ENCODE peak calls at places on chromosomes 4 and X, in eight cellular contexts. W, I, K, S, J, D, T and E are unnamed samples.

GRCh38 chr4:24920008-24920407 is 7.2 kb upstream of the CCDC149 start:
- DNase-seq in W (no peak), I (no peak), K (no peak), S (no peak), J (no peak), D (no peak), T (no peak), E (no peak)

GRCh38 chrX:45232139-45232538 is 31.5 kb upstream of the DIPK2B start:
- DNase-seq in W (no peak), I (no peak), K (no peak), S (no peak), J (no peak), D (no peak), T (no peak), E (no peak)

GRCh38 chrX:149569770-149570169 is 17.5 kb downstream of the MAGEA9B start:
- DNase-seq in W (no peak), I (no peak), K (no peak), S (no peak), J (no peak), D (no peak), T (no peak), E (no peak)

GRCh38 chr4:68250151-68250930 is 4.8 kb upstream of the TMPRSS11B start:
- DNase-seq in W (no peak), I (no peak), K (no peak), S (no peak), J (no peak), D (no peak), T (no peak), E (no peak)

GRCh38 chr4:74038161-74039064 is at the start of gene CXCL3:
- DNase-seq in W (no peak), I (peak; percentile 79), K (no peak), S (peak; percentile 35), J (peak; percentile 34), D (peak; percentile 48), T (peak; percentile 11), E (peak; percentile 67)

GRCh38 chrX:13419918-13420317 is 100.1 kb upstream of the ATXN3L start:
- DNase-seq in W (no peak), I (no peak), K (no peak), S (no peak), J (no peak), D (no peak), T (no peak), E (no peak)

GRCh38 chr4:36159208-36159607 is 85.1 kb downstream of the ARAP2 start:
- DNase-seq in W (peak; percentile 1), I (no peak), K (no peak), S (no peak), J (no peak), D (no peak), T (no peak), E (no peak)

GRCh38 chr4:31069151-31069550 is 349.0 kb downstream of the PCDH7 start:
- DNase-seq in W (no peak), I (no peak), K (no peak), S (no peak), J (no peak), D (no peak), T (no peak), E (no peak)

GRCh38 chr4:19014594-19014993 is 993.0 kb upstream of the LCORL start:
- DNase-seq in W (no peak), I (no peak), K (no peak), S (no peak), J (no peak), D (no peak), T (no peak), E (no peak)

GRCh38 chr4:169716677-169717076 is 41.1 kb downstream of the HPF1 start:
- DNase-seq in W (no peak), I (no peak), K (no peak), S (no peak), J (no peak), D (no peak), T (no peak), E (no peak)

GRCh38 chr4:109207060-109207459 is 95.4 kb downstream of the COL25A1 start:
- DNase-seq in W (no peak), I (no peak), K (no peak), S (no peak), J (no peak), D (no peak), T (peak; percentile 12), E (no peak)

GRCh38 chrX:15874672-15875071 is 20.1 kb upstream of the AP1S2 start:
- DNase-seq in W (no peak), I (no peak), K (no peak), S (no peak), J (no peak), D (no peak), T (no peak), E (no peak)

GRCh38 chr4:74117024-74117534 is 18.1 kb upstream of the CXCL2 start:
- DNase-seq in W (no peak), I (peak; percentile 88), K (no peak), S (no peak), J (peak; percentile 70), D (peak; percentile 75), T (no peak), E (no peak)

GRCh38 chrX:66200855-66201795 is 37.1 kb downstream of the HEPH start:
- DNase-seq in W (no peak), I (no peak), K (no peak), S (no peak), J (no peak), D (no peak), T (no peak), E (no peak)

GRCh38 chr4:118848901-118849300 is 13.0 kb upstream of the SEC24D start:
- DNase-seq in W (no peak), I (no peak), K (no peak), S (no peak), J (no peak), D (no peak), T (no peak), E (no peak)

DNA sequence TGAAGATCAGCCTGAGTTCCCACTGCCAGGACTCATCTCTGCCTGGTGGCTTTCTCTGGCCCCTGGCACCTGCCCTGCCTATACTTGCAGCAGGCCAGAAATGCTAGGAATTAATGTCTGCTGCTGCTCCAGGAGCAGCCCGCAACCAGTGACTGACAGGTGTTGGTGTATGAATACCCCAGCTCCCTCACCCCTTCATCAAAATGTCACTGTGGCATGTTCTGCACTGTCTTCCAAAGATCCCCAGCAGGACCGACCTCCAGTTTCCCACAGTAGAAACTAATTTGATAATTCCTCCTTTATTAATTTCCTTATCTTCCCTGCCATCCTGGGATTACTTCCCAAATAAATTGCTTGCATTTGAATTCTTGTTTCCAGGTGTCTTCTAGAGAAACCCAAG is 425.4 kb downstream of the BCOR start:
- DNase-seq in W (no peak), I (no peak), K (no peak), S (no peak), J (no peak), D (no peak), T (no peak), E (no peak)
- TF ChIP-seq POLR2A in W (no peak), I (no peak), K (no peak), S (no peak), J (no peak), D (no peak), T (no peak), E (no peak)

GRCh38 chr4:42610941-42611340 is 46.0 kb downstream of the ATP8A1 start:
- DNase-seq in W (no peak), I (no peak), K (no peak), S (no peak), J (no peak), D (no peak), T (no peak), E (no peak)

GRCh38 chr4:42609051-42609450 is 47.9 kb downstream of the ATP8A1 start:
- DNase-seq in W (no peak), I (no peak), K (no peak), S (no peak), J (no peak), D (no peak), T (no peak), E (no peak)

GRCh38 chr4:42607011-42607726 is 49.7 kb downstream of the ATP8A1 start:
- DNase-seq in W (no peak), I (no peak), K (no peak), S (no peak), J (no peak), D (no peak), T (no peak), E (no peak)

GRCh38 chr4:42605264-42605663 is 51.6 kb downstream of the ATP8A1 start:
- DNase-seq in W (no peak), I (no peak), K (no peak), S (no peak), J (no peak), D (no peak), T (peak; percentile 78), E (no peak)

GRCh38 chr4:42608551-42608950 is 48.4 kb downstream of the ATP8A1 start:
- DNase-seq in W (no peak), I (no peak), K (no peak), S (no peak), J (no peak), D (no peak), T (no peak), E (no peak)
- H3K4me1 ChIP-seq in W (no peaks in the 10 kb centered on the region), I (no peaks in the 10 kb centered on the region), K (no peaks in the 10 kb centered on the region), S (peaks cover 18% of the 10 kb centered on the region), J (no peaks in the 10 kb centered on the region), D (no peaks in the 10 kb centered on the region), T (peaks cover 50% of the 10 kb centered on the region), E (no peaks in the 10 kb centered on the region)

DNA sequence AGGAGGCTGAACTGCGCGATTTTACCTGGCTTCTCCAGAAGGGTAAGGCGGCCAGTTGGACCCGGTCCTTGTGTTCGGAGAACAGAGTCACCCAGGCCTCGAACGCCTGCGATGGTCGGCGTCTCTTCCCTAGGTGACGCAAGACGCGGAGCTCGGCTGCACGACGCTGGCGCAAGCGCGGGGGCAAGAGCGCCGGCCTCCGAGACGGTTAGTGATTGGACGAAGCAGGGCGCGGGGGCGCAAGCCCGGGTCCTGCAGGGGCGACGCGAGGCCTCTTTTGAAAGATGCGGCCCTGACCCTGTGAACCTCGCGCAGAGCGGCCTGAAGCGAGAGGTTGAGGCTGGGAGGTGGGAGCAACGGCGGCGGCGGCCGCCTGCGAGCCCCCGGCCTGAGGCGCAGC is 428 bp downstream of the ADAD1 start:
- DNase-seq in W (no peak), I (no peak), K (no peak), S (no peak), J (no peak), D (no peak), T (no peak), E (peak; percentile 65)
- TF ChIP-seq CTCF in W (no peak), I (no peak), K (no peak), S (no peak), J (no peak), D (no peak), T (no peak), E (no peak)

GRCh38 chr4:80232707-80233370 is 33.6 kb upstream of the FGF5 start:
- DNase-seq in W (no peak), I (no peak), K (no peak), S (no peak), J (no peak), D (no peak), T (no peak), E (no peak)

GRCh38 chr4:80239480-80239879 is 27.0 kb upstream of the FGF5 start:
- DNase-seq in W (no peak), I (no peak), K (no peak), S (no peak), J (no peak), D (no peak), T (no peak), E (no peak)

GRCh38 chr4:80233390-80233789 is 33.1 kb upstream of the FGF5 start:
- DNase-seq in W (no peak), I (no peak), K (no peak), S (no peak), J (no peak), D (no peak), T (no peak), E (no peak)

GRCh38 chr4:80237992-80238391 is 28.5 kb upstream of the FGF5 start:
- DNase-seq in W (no peak), I (no peak), K (no peak), S (no peak), J (no peak), D (no peak), T (no peak), E (no peak)

GRCh38 chr4:80235451-80235850 is 31.0 kb upstream of the FGF5 start:
- DNase-seq in W (no peak), I (no peak), K (no peak), S (no peak), J (no peak), D (no peak), T (no peak), E (no peak)
- TF ChIP-seq POLR2A in W (no peak), I (no peak), K (no peak), S (no peak), J (no peak), D (no peak), T (no peak), E (no peak)